ENCODE peak calls at places on chromosomes 4 and X, in seven cellular contexts. H is nucleus accumbens; S is sciatic nerve; B is activated effector memory CD4-positive, alpha-beta T cell treated with Interleukin-2 at 50 U/mL for 16 hours; O is central memory CD4-positive, alpha-beta T cell; C is hypothalamus; R is tibial artery. G is an unnamed sample.
A peak's percentile ranks its signal among the peaks of the same experiment; 100 is the strongest.

GRCh38 chr4:39514888-39515401 is 12.3 kb downstream of the UGDH start:
- DNase-seq in O (no peak), S (no peak), C (no peak), R (no peak), B (no peak), H (no peak), G (peak; percentile 91)

GRCh38 chrX:23554304-23554703 is 113.0 kb upstream of the PRDX4 start:
- DNase-seq in B (no peak), H (no peak), O (no peak), C (no peak), R (no peak), S (no peak), G (peak; percentile 48)

GRCh38 chrX:7149421-7149820 is 1.5 kb upstream of the PUDP start:
- DNase-seq in R (no peak), S (no peak), O (no peak), B (no peak), C (no peak), H (no peak), G (no peak)

GRCh38 chrX:128781506-128781905 is 729.3 kb upstream of the ACTRT1 start:
- DNase-seq in H (no peak), R (no peak), S (no peak), C (no peak), B (no peak), O (peak; percentile 27), G (no peak)

GRCh38 chr4:87806520-87806919 is 7.2 kb downstream of the IBSP start:
- DNase-seq in S (no peak), B (no peak), C (no peak), O (no peak), H (no peak), R (no peak), G (no peak)

GRCh38 chr4:6892909-6893202 is 16.8 kb upstream of the TBC1D14 start:
- DNase-seq in R (no peak), H (no peak), C (no peak), B (no peak), S (no peak), O (no peak), G (no peak)

GRCh38 chrX:129743835-129744234 is 5.1 kb downstream of the XPNPEP2 start:
- DNase-seq in O (no peak), C (no peak), H (no peak), B (no peak), R (no peak), S (no peak), G (no peak)

GRCh38 chr4:11418610-11419009 is 10.1 kb downstream of the HS3ST1 start:
- DNase-seq in H (no peak), R (no peak), S (no peak), C (no peak), O (no peak), B (no peak), G (peak; percentile 31)

GRCh38 chr4:52507774-52508173 is 151.3 kb downstream of the USP46 start:
- DNase-seq in B (no peak), O (no peak), H (no peak), C (peak; percentile 15), R (no peak), S (no peak), G (no peak)

GRCh38 chr4:84495448-84496221 is 3.5 kb downstream of the NKX6-1 start:
- DNase-seq in H (no peak), C (no peak), S (no peak), R (no peak), O (no peak), B (no peak), G (no peak)

GRCh38 chrX:97563531-97564133 is 679.9 kb downstream of the RPA4 start:
- DNase-seq in R (no peak), S (peak; percentile 55), C (peak; percentile 2), B (peak; percentile 20), H (no peak), O (peak; percentile 53), G (peak; percentile 74)

GRCh38 chr4:71406459-71406963 is 67.7 kb downstream of the SLC4A4 start:
- DNase-seq in S (no peak), B (no peak), H (no peak), O (no peak), C (no peak), R (no peak), G (no peak)

GRCh38 chr4:148539387-148539786 is 97.2 kb upstream of the NR3C2 start:
- DNase-seq in O (no peak), R (no peak), C (no peak), B (no peak), H (no peak), S (no peak), G (no peak)

GRCh38 chr4:151029537-151029936 is 14.5 kb upstream of the LRBA start:
- DNase-seq in R (no peak), H (no peak), S (no peak), C (no peak), B (no peak), O (no peak), G (no peak)